ENCODE peak calls at places on chromosomes 2 and 18, in nine cellular contexts. U is sigmoid colon, E is stomach, X is ovary, Q is K562, I is tibial nerve, W is transverse colon, M is SK-N-SH, V is A549. Z is an unnamed sample.

GRCh38 chr2:99984781-99985525 is 157.4 kb downstream of the AFF3 start:
- DNase-seq in U (no peak), E (no peak), X (no peak), Q (no peak), M (peak), V (no peak), W (no peak), I (no peak), Z (no peak)

GRCh38 chr2:99808801-99809200 is 319.0 kb upstream of the REV1 start:
- DNase-seq in X (no peak), E (no peak), W (no peak), M (no peak), U (no peak), V (no peak), Q (no peak), I (no peak), Z (no peak)

GRCh38 chr2:20439503-20439902 is 7.4 kb upstream of the RHOB start:
- DNase-seq in W (peak), V (peak), E (no peak), Q (no peak), U (peak), X (no peak), M (no peak), I (peak), Z (no peak)

GRCh38 chr2:224885836-224886547 is 156.3 kb downstream of the DOCK10 start:
- DNase-seq in X (no peak), U (no peak), M (no peak), V (peak), W (no peak), E (no peak), Q (no peak), I (no peak), Z (no peak)

GRCh38 chr2:96808176-96808837 is 7.8 kb upstream of the CNNM3 start:
- DNase-seq in Q (no peak), W (no peak), X (no peak), V (no peak), I (no peak), M (no peak), E (no peak), U (peak), Z (no peak)

GRCh38 chr2:234422242-234422641 is 74.6 kb downstream of the ARL4C start:
- DNase-seq in W (peak), E (no peak), U (no peak), X (no peak), I (no peak), M (no peak), Q (no peak), V (peak), Z (no peak)

GRCh38 chr2:75175473-75175872 is 23.8 kb downstream of the TACR1 start:
- DNase-seq in X (no peak), E (no peak), M (no peak), U (no peak), Q (no peak), I (no peak), W (no peak), V (no peak), Z (no peak)

GRCh38 chr2:231000211-231000904 is 4.4 kb downstream of the SPATA3 start:
- DNase-seq in I (no peak), M (peak), V (peak), W (peak), U (peak), E (peak), X (no peak), Q (no peak), Z (no peak)

GRCh38 chr18:5903386-5903785 is 8.1 kb upstream of the TMEM200C start:
- DNase-seq in X (no peak), E (no peak), U (no peak), W (no peak), M (no peak), V (no peak), Q (no peak), I (no peak), Z (no peak)

GRCh38 chr2:230924470-230925341 is at the start of gene GPR55:
- DNase-seq in U (peak), X (no peak), E (peak), V (no peak), I (no peak), M (no peak), Q (peak), W (peak), Z (no peak)

GRCh38 chr18:8763611-8764010 is 58.3 kb downstream of the MTCL1 start:
- DNase-seq in W (no peak), E (no peak), Q (no peak), M (no peak), V (no peak), U (no peak), X (no peak), I (no peak), Z (no peak)

GRCh38 chr2:237774811-237775553 is 23.6 kb upstream of the RBM44 start:
- DNase-seq in M (peak), I (peak), V (peak), W (peak), U (no peak), Q (peak), X (no peak), E (peak), Z (peak)

GRCh38 chr18:76391746-76392145 is 103.3 kb downstream of the ZNF516 start:
- DNase-seq in I (no peak), V (no peak), M (no peak), U (peak), Q (no peak), W (no peak), E (no peak), X (no peak), Z (no peak)

GRCh38 chr2:52939250-52939649 is 828.4 kb upstream of the CHAC2 start:
- DNase-seq in V (no peak), W (no peak), I (no peak), E (no peak), X (no peak), U (no peak), Q (no peak), M (no peak), Z (no peak)

GRCh38 chr18:59634096-59634495 is 63.1 kb downstream of the CCBE1 start:
- DNase-seq in U (no peak), X (no peak), E (no peak), Q (no peak), W (no peak), I (no peak), M (no peak), V (no peak), Z (peak)

GRCh38 chr18:10453885-10454772 is at the start of gene APCDD1:
- DNase-seq in X (peak), M (peak), U (peak), E (peak), I (peak), W (peak), V (no peak), Q (no peak), Z (no peak)

GRCh38 chr18:8424917-8425725 is 184.1 kb upstream of the RAB12 start:
- DNase-seq in Q (no peak), W (no peak), U (no peak), M (peak), I (no peak), E (no peak), X (no peak), V (no peak), Z (no peak)

GRCh38 chr2:26720322-26721166 is 28.0 kb downstream of the KCNK3 start:
- DNase-seq in Q (peak), M (peak), I (peak), U (peak), W (peak), V (peak), X (peak), E (peak), Z (no peak)

GRCh38 chr18:74252032-74252380 is 39.8 kb downstream of the CYB5A start:
- DNase-seq in E (no peak), V (peak), X (no peak), Q (no peak), I (no peak), U (no peak), W (no peak), M (no peak), Z (no peak)

GRCh38 chr2:128438586-128438985 is 119.9 kb upstream of the HS6ST1 start:
- DNase-seq in I (no peak), V (no peak), E (peak), U (peak), M (no peak), W (no peak), Q (no peak), X (no peak), Z (peak)

GRCh38 chr2:216108310-216108966 is 710 bp upstream of the XRCC5 start:
- DNase-seq in X (no peak), U (no peak), E (no peak), W (no peak), Q (peak), V (no peak), M (peak), I (no peak), Z (no peak)

GRCh38 chr2:118167026-118167425 is 78.8 kb downstream of the INSIG2 start:
- DNase-seq in I (no peak), V (no peak), X (no peak), M (no peak), W (no peak), E (no peak), Q (no peak), U (no peak), Z (peak)

GRCh38 chr2:119218478-119219064 is 5.1 kb upstream of the STEAP3 start:
- DNase-seq in W (no peak), E (peak), I (peak), Q (peak), M (no peak), X (peak), V (peak), U (no peak), Z (no peak)

GRCh38 chr2:69755862-69756467 is 14.0 kb downstream of the ANXA4 start:
- DNase-seq in W (peak), M (no peak), Q (peak), X (no peak), E (no peak), U (no peak), V (peak), I (no peak), Z (no peak)

GRCh38 chr2:188902906-188903305 is 71.3 kb upstream of the COL3A1 start:
- DNase-seq in Q (no peak), I (no peak), E (no peak), U (no peak), X (no peak), W (no peak), M (no peak), V (peak), Z (no peak)

GRCh38 chr2:225399509-225399908 is at the start of gene NYAP2:
- DNase-seq in Q (no peak), V (no peak), I (no peak), U (no peak), X (no peak), W (no peak), M (peak), E (no peak), Z (no peak)

GRCh38 chr2:11567631-11568031 is 33.8 kb downstream of the GREB1 start:
- DNase-seq in I (no peak), Q (no peak), X (peak), E (no peak), M (no peak), U (peak), W (no peak), V (no peak), Z (no peak)

GRCh38 chr2:239932881-239933735 is 92.0 kb downstream of the NDUFA10 start:
- DNase-seq in U (peak), V (no peak), Q (no peak), E (peak), M (no peak), X (peak), W (no peak), I (no peak), Z (no peak)

GRCh38 chr2:231617059-231617926 is 24.6 kb downstream of the TEX44 start:
- DNase-seq in U (no peak), E (no peak), V (no peak), W (peak), Q (no peak), X (no peak), I (no peak), M (no peak), Z (no peak)

GRCh38 chr2:164073053-164073757 is 337.4 kb upstream of the FIGN start:
- DNase-seq in W (no peak), V (no peak), E (no peak), U (no peak), M (peak), Q (no peak), I (no peak), X (no peak), Z (no peak)

GRCh38 chr2:160970052-160970846 is 190.0 kb upstream of the TANK start:
- DNase-seq in X (peak), M (peak), W (peak), U (no peak), I (peak), E (no peak), Q (peak), V (peak), Z (no peak)

GRCh38 chr2:204749319-204749718 is 204.0 kb downstream of the PARD3B start:
- DNase-seq in V (no peak), U (no peak), I (no peak), E (no peak), M (no peak), X (no peak), Q (no peak), W (no peak), Z (no peak)

GRCh38 chr2:42941633-42942176 is 149.3 kb upstream of the HAAO start:
- DNase-seq in E (no peak), Q (no peak), U (no peak), X (peak), M (no peak), V (no peak), W (no peak), I (no peak), Z (no peak)

GRCh38 chr2:20684581-20685063 is 17.7 kb downstream of the GDF7 start:
- DNase-seq in I (no peak), X (no peak), Q (no peak), E (no peak), V (no peak), W (no peak), M (no peak), U (no peak), Z (peak)

GRCh38 chr2:171505374-171505773 is 16.9 kb upstream of the CYBRD1 start:
- DNase-seq in X (no peak), V (no peak), E (no peak), Q (no peak), M (no peak), U (no peak), W (no peak), I (no peak), Z (no peak)

GRCh38 chr2:97764559-97765263 is 51.3 kb downstream of the ZAP70 start:
- DNase-seq in I (no peak), Q (no peak), M (no peak), U (no peak), E (no peak), X (no peak), V (no peak), W (no peak), Z (no peak)

GRCh38 chr2:102251042-102251848 is 60.1 kb upstream of the IL1RL1 start:
- DNase-seq in I (no peak), E (peak), X (no peak), Q (no peak), V (peak), W (peak), M (peak), U (no peak), Z (no peak)

GRCh38 chr2:175930504-175930903 is 71.6 kb downstream of the LNPK start:
- DNase-seq in M (no peak), X (no peak), V (no peak), W (no peak), U (no peak), I (no peak), E (no peak), Q (peak), Z (no peak)
- TF ChIP-seq EP300 in M (no peak), X (no peak), V (no peak), W (no peak), U (no peak), I (no peak), E (no peak), Q (no peak), Z (no peak)

DNA sequence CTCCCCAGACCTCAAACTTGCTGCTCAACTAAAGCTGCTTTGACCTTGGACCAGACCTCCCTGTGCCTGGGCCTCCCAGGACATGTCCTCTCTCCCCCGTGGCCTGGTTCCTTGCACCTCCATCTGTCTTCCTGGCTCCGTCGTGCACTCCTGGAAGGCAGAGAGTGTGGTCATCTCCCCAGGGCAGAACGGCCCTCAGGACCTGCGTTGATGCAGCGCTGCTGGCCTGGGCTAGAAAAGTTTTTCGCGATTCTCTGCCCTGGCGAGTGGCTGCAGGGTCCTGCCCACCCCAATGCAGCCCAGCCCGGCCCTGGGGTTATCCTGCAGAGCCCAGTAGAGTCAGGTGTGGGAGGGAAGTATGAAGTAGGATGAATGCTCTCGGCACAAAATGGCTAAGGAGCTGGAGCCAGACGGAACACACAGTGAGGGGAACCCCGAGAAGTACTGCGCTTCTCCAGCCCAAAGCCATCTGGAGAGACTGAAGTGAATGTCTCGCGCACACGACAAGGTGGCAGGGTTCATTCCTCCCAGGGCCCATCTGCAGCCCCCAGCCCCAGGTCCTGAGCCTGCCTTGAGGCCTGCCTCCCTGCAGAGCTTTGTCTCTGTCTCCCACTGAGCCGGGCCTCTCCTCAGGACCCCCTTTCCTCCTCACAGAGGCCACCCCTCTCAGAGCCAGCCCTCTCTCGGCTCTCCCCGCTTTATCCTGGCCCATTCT is 41.7 kb downstream of the ATOH8 start:
- DNase-seq in E (no peak), I (no peak), M (peak), V (no peak), W (peak), Q (no peak), X (no peak), U (peak), Z (no peak)
- H3K27ac ChIP-seq in E (no peak), I (peak), M (peak), V (no peak), W (no peak), Q (no peak), X (peak), U (peak), Z (peak)

DNA sequence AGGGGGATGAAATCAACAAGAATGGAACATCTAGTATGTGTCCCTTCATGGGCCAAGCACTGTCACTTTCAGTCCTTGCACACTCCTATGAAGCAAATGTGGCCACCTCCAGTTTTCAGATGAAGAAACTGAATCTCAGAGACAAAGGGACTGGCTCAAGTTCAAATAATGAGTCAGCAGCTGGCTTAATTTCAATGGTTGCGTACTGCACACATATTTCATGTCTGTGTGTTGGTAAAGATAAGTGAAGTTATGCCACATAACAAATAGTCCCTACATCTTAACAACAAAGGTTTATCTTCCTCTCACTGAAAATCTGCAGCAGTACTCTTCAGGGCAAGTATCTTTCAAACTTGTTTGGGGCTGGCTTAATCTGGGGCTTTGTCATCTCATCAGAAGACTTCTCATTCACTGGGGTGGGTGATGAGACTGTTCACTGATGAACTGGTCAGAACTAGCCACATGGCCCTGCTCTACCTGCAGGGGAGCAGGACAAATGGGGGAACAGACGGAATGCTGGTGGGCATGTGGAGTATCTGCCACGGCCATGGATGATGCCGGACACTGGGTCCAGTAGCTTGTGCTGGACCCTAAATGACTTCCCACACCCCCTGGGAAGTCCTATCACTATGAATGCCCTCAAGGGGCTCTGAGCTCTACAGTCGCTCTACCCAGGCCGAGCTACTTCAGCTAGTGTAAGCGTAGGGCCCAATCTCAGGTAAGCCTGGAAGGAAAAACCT is 263.2 kb downstream of the CYP26B1 start:
- DNase-seq in M (no peak), W (no peak), X (no peak), V (peak), E (no peak), U (no peak), I (peak), Q (peak), Z (peak)
- TF ChIP-seq EP300 in M (no peak), W (no peak), X (no peak), V (no peak), E (no peak), U (no peak), I (no peak), Q (peak), Z (no peak)

GRCh38 chr18:58263055-58263732 is 219.2 kb downstream of the NEDD4L start:
- DNase-seq in I (no peak), E (no peak), X (no peak), W (no peak), M (no peak), V (peak), Q (peak), U (no peak), Z (no peak)
- H3K27ac ChIP-seq in I (no peak), E (peak), X (no peak), W (peak), M (no peak), V (peak), Q (peak), U (peak), Z (peak)

GRCh38 chr2:8144785-8145184 is 537.1 kb upstream of the ID2 start:
- DNase-seq in X (no peak), M (no peak), Q (no peak), V (no peak), E (no peak), U (no peak), I (no peak), W (no peak), Z (no peak)
- TF ChIP-seq EP300 in X (no peak), M (no peak), Q (no peak), V (no peak), E (no peak), U (no peak), I (no peak), W (no peak), Z (no peak)

DNA sequence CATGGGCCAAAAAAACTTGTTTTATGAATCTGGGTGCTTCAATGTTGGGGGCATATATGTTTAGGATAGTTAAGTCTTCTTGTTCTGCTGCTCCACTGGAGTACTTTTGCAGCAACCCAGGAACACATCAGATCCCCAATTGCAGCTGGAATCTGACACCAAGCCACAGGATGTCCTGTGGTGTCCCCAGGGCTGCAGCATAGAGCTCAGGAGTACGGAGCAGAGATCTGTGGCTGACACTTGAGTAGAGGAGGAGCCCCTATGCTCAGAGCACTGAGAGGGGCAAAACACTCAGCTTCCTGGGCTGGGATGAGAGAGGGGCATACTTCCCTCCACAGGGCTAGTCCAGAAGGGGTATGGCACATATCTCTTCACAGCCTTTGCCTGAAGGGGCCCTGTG is 138.9 kb upstream of the ERBB4 start:
- DNase-seq in I (no peak), X (no peak), M (no peak), E (no peak), V (no peak), U (no peak), Q (no peak), W (no peak), Z (no peak)
- H3K27ac ChIP-seq in I (no peak), X (no peak), M (no peak), E (no peak), V (no peak), U (no peak), Q (no peak), W (no peak), Z (no peak)

GRCh38 chr2:241546771-241547498 is 11.6 kb upstream of the BOK start:
- DNase-seq in U (no peak), E (no peak), Q (peak), I (no peak), X (no peak), V (no peak), W (no peak), M (peak), Z (no peak)
- TF ChIP-seq EP300 in U (no peak), E (no peak), Q (no peak), I (no peak), X (no peak), V (no peak), W (no peak), M (no peak), Z (no peak)